ENCODE peak calls at places on chromosomes 3 and 15, in five cellular contexts. F is WTC11, Y is HT1080, N is astrocyte, Q is germinal center. X is an unnamed sample.

GRCh38 chr15:71242292-71242691 is 127.0 kb downstream of the THSD4 start:
- DNase-seq in F (no peak), Y (no peak), N (no peak), Q (no peak), X (no peak)

GRCh38 chr3:12454076-12454807 is 30.0 kb upstream of the TSEN2 start:
- DNase-seq in F (no peak), Y (peak), N (no peak), Q (no peak), X (peak)

GRCh38 chr15:25437751-25438600 is 848 bp downstream of the UBE3A start:
- DNase-seq in F (peak), Y (peak), N (peak), Q (peak), X (peak)

GRCh38 chr3:148074057-148074456 is 623.6 kb upstream of the AGTR1 start:
- DNase-seq in F (no peak), Y (no peak), N (no peak), Q (no peak), X (no peak)

GRCh38 chr3:13811614-13812013 is 68.3 kb downstream of the WNT7A start:
- DNase-seq in F (no peak), Y (no peak), N (no peak), Q (no peak), X (no peak)

GRCh38 chr3:77539677-77540076 is 499.8 kb downstream of the ROBO2 start:
- DNase-seq in F (no peak), Y (no peak), N (no peak), Q (no peak), X (no peak)

GRCh38 chr15:94168250-94168649 is 63.1 kb upstream of the MCTP2 start:
- DNase-seq in F (peak), Y (no peak), N (no peak), Q (peak), X (no peak)

GRCh38 chr15:68524753-68525584 is 53.8 kb upstream of the CORO2B start:
- DNase-seq in F (no peak), Y (peak), N (peak), Q (no peak), X (no peak)

GRCh38 chr3:133833880-133834620 is 28.4 kb downstream of the SRPRB start:
- DNase-seq in F (no peak), Y (no peak), N (no peak), Q (no peak), X (no peak)

GRCh38 chr3:45870099-45870498 is 16.2 kb upstream of the CCR9 start:
- DNase-seq in F (no peak), Y (no peak), N (no peak), Q (no peak), X (no peak)

GRCh38 chr3:142285057-142285666 is 59.8 kb upstream of the GK5 start:
- DNase-seq in F (no peak), Y (peak), N (no peak), Q (no peak), X (no peak)

GRCh38 chr3:13580256-13581023 is 31.5 kb downstream of the FBLN2 start:
- DNase-seq in F (peak), Y (no peak), N (no peak), Q (no peak), X (no peak)

GRCh38 chr3:184737641-184738518 is 26.0 kb upstream of the MAGEF1 start:
- DNase-seq in F (no peak), Y (peak), N (peak), Q (no peak), X (no peak)

GRCh38 chr3:157786618-157787017 is 283.4 kb upstream of the VEPH1 start:
- DNase-seq in F (no peak), Y (peak), N (peak), Q (no peak), X (no peak)

GRCh38 chr15:80667895-80668430 is 27.1 kb upstream of the ABHD17C start:
- DNase-seq in F (no peak), Y (no peak), N (no peak), Q (no peak), X (no peak)

GRCh38 chr3:112395166-112395894 is 62.4 kb downstream of the CD200 start:
- DNase-seq in F (no peak), Y (no peak), N (peak), Q (no peak), X (no peak)

GRCh38 chr15:70100495-70101331 is 3.0 kb upstream of the TLE3 start:
- DNase-seq in F (peak), Y (no peak), N (peak), Q (peak), X (peak)

GRCh38 chr3:178562143-178562868 is 26.1 kb downstream of the KCNMB2 start:
- DNase-seq in F (no peak), Y (peak), N (no peak), Q (no peak), X (no peak)

GRCh38 chr3:140376136-140376889 is 301.6 kb upstream of the TRIM42 start:
- DNase-seq in F (no peak), Y (no peak), N (no peak), Q (no peak), X (no peak)

GRCh38 chr3:46564190-46565112 is 1.7 kb downstream of the LRRC2 start:
- DNase-seq in F (no peak), Y (peak), N (peak), Q (no peak), X (no peak)

GRCh38 chr3:132265008-132265407 is 52.2 kb upstream of the ACP3 start:
- DNase-seq in F (no peak), Y (no peak), N (no peak), Q (no peak), X (no peak)

GRCh38 chr15:101600024-101600423 is 52.2 kb downstream of the TM2D3 start:
- DNase-seq in F (no peak), Y (no peak), N (no peak), Q (no peak), X (no peak)

GRCh38 chr15:78133801-78134200 is 2.6 kb upstream of the CIB2 start:
- DNase-seq in F (no peak), Y (no peak), N (no peak), Q (no peak), X (no peak)

GRCh38 chr3:160999268-160999667 is 105.9 kb downstream of the B3GALNT1 start:
- DNase-seq in F (no peak), Y (peak), N (peak), Q (no peak), X (no peak)

GRCh38 chr15:76978522-76979330 is 16.2 kb upstream of the PSTPIP1 start:
- DNase-seq in F (no peak), Y (no peak), N (no peak), Q (no peak), X (no peak)

GRCh38 chr3:45596290-45596791 is 1.8 kb downstream of the LIMD1 start:
- DNase-seq in F (no peak), Y (no peak), N (no peak), Q (peak), X (peak)

GRCh38 chr3:14154895-14155432 is 23.4 kb downstream of the XPC start:
- DNase-seq in F (no peak), Y (no peak), N (no peak), Q (no peak), X (no peak)

GRCh38 chr3:81864273-81864672 is 102.8 kb upstream of the GBE1 start:
- DNase-seq in F (peak), Y (no peak), N (no peak), Q (no peak), X (no peak)

GRCh38 chr3:186594591-186595113 is 18.2 kb upstream of the AHSG start:
- DNase-seq in F (no peak), Y (no peak), N (no peak), Q (no peak), X (no peak)

GRCh38 chr15:73981761-73982222 is 10.3 kb downstream of the STOML1 start:
- DNase-seq in F (no peak), Y (no peak), N (no peak), Q (no peak), X (peak)

GRCh38 chr3:128805771-128806170 is 73.6 kb upstream of the ACAD9 start:
- DNase-seq in F (no peak), Y (peak), N (peak), Q (no peak), X (no peak)